ENCODE peak calls at places on chromosomes 3 and 15, in nine cellular contexts. One of them, this sample, is unnamed.

GRCh38 chr3:197424674-197425484 is 126.5 kb upstream of the DLG1 start:
- DNase-seq in cardiac muscle cell: no peak
- DNase-seq in T-helper 2 cell: no peak
- DNase-seq in ELR: no peak
- DNase-seq in HEK293T: no peak
- DNase-seq in coronary artery: no peak
- DNase-seq in mesendoderm: no peak
- DNase-seq in NCI-H1694: no peak
- DNase-seq in heart left ventricle: no peak
- DNase-seq in this sample: no peak

GRCh38 chr3:23761440-23761896 is 44.3 kb upstream of the UBE2E1 start:
- DNase-seq in cardiac muscle cell: peak
- DNase-seq in T-helper 2 cell: no peak
- DNase-seq in ELR: peak
- DNase-seq in HEK293T: peak
- DNase-seq in coronary artery: no peak
- DNase-seq in mesendoderm: peak
- DNase-seq in NCI-H1694: no peak
- DNase-seq in heart left ventricle: no peak
- DNase-seq in this sample: peak

GRCh38 chr3:150080058-150080730 is 109.5 kb upstream of the PFN2 start:
- DNase-seq in cardiac muscle cell: no peak
- DNase-seq in T-helper 2 cell: no peak
- DNase-seq in ELR: no peak
- DNase-seq in HEK293T: no peak
- DNase-seq in coronary artery: no peak
- DNase-seq in mesendoderm: no peak
- DNase-seq in NCI-H1694: no peak
- DNase-seq in heart left ventricle: no peak
- DNase-seq in this sample: no peak

GRCh38 chr3:45413172-45413765 is 24.9 kb downstream of the LARS2 start:
- DNase-seq in cardiac muscle cell: no peak
- DNase-seq in T-helper 2 cell: no peak
- DNase-seq in ELR: no peak
- DNase-seq in HEK293T: no peak
- DNase-seq in coronary artery: no peak
- DNase-seq in mesendoderm: no peak
- DNase-seq in NCI-H1694: no peak
- DNase-seq in heart left ventricle: no peak
- DNase-seq in this sample: no peak

GRCh38 chr3:123459867-123460266 is 11.0 kb upstream of the ADCY5 start:
- DNase-seq in cardiac muscle cell: no peak
- DNase-seq in T-helper 2 cell: no peak
- DNase-seq in ELR: no peak
- DNase-seq in HEK293T: no peak
- DNase-seq in coronary artery: no peak
- DNase-seq in mesendoderm: no peak
- DNase-seq in NCI-H1694: no peak
- DNase-seq in heart left ventricle: no peak
- DNase-seq in this sample: no peak

GRCh38 chr3:66265627-66266026 is 44.8 kb downstream of the SLC25A26 start:
- DNase-seq in cardiac muscle cell: no peak
- DNase-seq in T-helper 2 cell: no peak
- DNase-seq in ELR: no peak
- DNase-seq in HEK293T: no peak
- DNase-seq in coronary artery: no peak
- DNase-seq in mesendoderm: no peak
- DNase-seq in NCI-H1694: no peak
- DNase-seq in heart left ventricle: no peak
- DNase-seq in this sample: no peak

GRCh38 chr15:41561777-41562145 is 2.7 kb downstream of the TYRO3 start:
- DNase-seq in cardiac muscle cell: no peak
- DNase-seq in T-helper 2 cell: no peak
- DNase-seq in ELR: no peak
- DNase-seq in HEK293T: no peak
- DNase-seq in coronary artery: no peak
- DNase-seq in mesendoderm: peak
- DNase-seq in NCI-H1694: no peak
- DNase-seq in heart left ventricle: no peak
- DNase-seq in this sample: no peak

GRCh38 chr3:40574661-40575060 is 49.9 kb downstream of the ZNF621 start:
- DNase-seq in cardiac muscle cell: no peak
- DNase-seq in T-helper 2 cell: no peak
- DNase-seq in ELR: no peak
- DNase-seq in HEK293T: no peak
- DNase-seq in coronary artery: no peak
- DNase-seq in mesendoderm: no peak
- DNase-seq in NCI-H1694: no peak
- DNase-seq in heart left ventricle: no peak
- DNase-seq in this sample: no peak

GRCh38 chr3:158709666-158710083 is 22.6 kb downstream of the RARRES1 start:
- DNase-seq in cardiac muscle cell: no peak
- DNase-seq in T-helper 2 cell: no peak
- DNase-seq in ELR: peak
- DNase-seq in HEK293T: no peak
- DNase-seq in coronary artery: no peak
- DNase-seq in mesendoderm: peak
- DNase-seq in NCI-H1694: no peak
- DNase-seq in heart left ventricle: no peak
- DNase-seq in this sample: no peak

GRCh38 chr3:4493931-4494806 is 1.0 kb downstream of the ITPR1 start:
- DNase-seq in cardiac muscle cell: peak
- DNase-seq in T-helper 2 cell: no peak
- DNase-seq in ELR: peak
- DNase-seq in HEK293T: peak
- DNase-seq in coronary artery: no peak
- DNase-seq in mesendoderm: peak
- DNase-seq in NCI-H1694: no peak
- DNase-seq in heart left ventricle: peak
- DNase-seq in this sample: no peak

GRCh38 chr3:127787556-127787955 is 34.8 kb downstream of the MGLL start:
- DNase-seq in cardiac muscle cell: no peak
- DNase-seq in T-helper 2 cell: no peak
- DNase-seq in ELR: no peak
- DNase-seq in HEK293T: no peak
- DNase-seq in coronary artery: no peak
- DNase-seq in mesendoderm: no peak
- DNase-seq in NCI-H1694: no peak
- DNase-seq in heart left ventricle: no peak
- DNase-seq in this sample: no peak

GRCh38 chr3:139136459-139137190 is 91.9 kb upstream of the PRR23C start:
- DNase-seq in cardiac muscle cell: no peak
- DNase-seq in T-helper 2 cell: no peak
- DNase-seq in ELR: no peak
- DNase-seq in HEK293T: no peak
- DNase-seq in coronary artery: no peak
- DNase-seq in mesendoderm: no peak
- DNase-seq in NCI-H1694: no peak
- DNase-seq in heart left ventricle: no peak
- DNase-seq in this sample: no peak

GRCh38 chr3:54320376-54320775 is 198.0 kb downstream of the CACNA2D3 start:
- DNase-seq in cardiac muscle cell: no peak
- DNase-seq in T-helper 2 cell: no peak
- DNase-seq in ELR: no peak
- DNase-seq in HEK293T: no peak
- DNase-seq in coronary artery: no peak
- DNase-seq in mesendoderm: no peak
- DNase-seq in NCI-H1694: no peak
- DNase-seq in heart left ventricle: no peak
- DNase-seq in this sample: no peak

GRCh38 chr15:100775581-100776185 is 103.9 kb upstream of the ALDH1A3 start:
- DNase-seq in cardiac muscle cell: no peak
- DNase-seq in T-helper 2 cell: no peak
- DNase-seq in ELR: no peak
- DNase-seq in HEK293T: no peak
- DNase-seq in coronary artery: no peak
- DNase-seq in mesendoderm: no peak
- DNase-seq in NCI-H1694: no peak
- DNase-seq in heart left ventricle: no peak
- DNase-seq in this sample: no peak

GRCh38 chr15:75195766-75196241 is 5.9 kb upstream of the C15orf39 start:
- DNase-seq in cardiac muscle cell: peak
- DNase-seq in T-helper 2 cell: no peak
- DNase-seq in ELR: no peak
- DNase-seq in HEK293T: no peak
- DNase-seq in coronary artery: no peak
- DNase-seq in mesendoderm: no peak
- DNase-seq in NCI-H1694: no peak
- DNase-seq in heart left ventricle: peak
- DNase-seq in this sample: no peak

GRCh38 chr3:38545396-38545949 is 49.3 kb downstream of the EXOG start:
- DNase-seq in cardiac muscle cell: no peak
- DNase-seq in T-helper 2 cell: no peak
- DNase-seq in ELR: no peak
- DNase-seq in HEK293T: no peak
- DNase-seq in coronary artery: no peak
- DNase-seq in mesendoderm: no peak
- DNase-seq in NCI-H1694: no peak
- DNase-seq in heart left ventricle: no peak
- DNase-seq in this sample: no peak

GRCh38 chr3:139601191-139601961 is 61.8 kb upstream of the RBP1 start:
- DNase-seq in cardiac muscle cell: no peak
- DNase-seq in T-helper 2 cell: no peak
- DNase-seq in ELR: no peak
- DNase-seq in HEK293T: no peak
- DNase-seq in coronary artery: no peak
- DNase-seq in mesendoderm: no peak
- DNase-seq in NCI-H1694: peak
- DNase-seq in heart left ventricle: no peak
- DNase-seq in this sample: no peak

GRCh38 chr3:42660898-42661297 is 7.4 kb downstream of the ZBTB47 start:
- DNase-seq in cardiac muscle cell: no peak
- DNase-seq in T-helper 2 cell: no peak
- DNase-seq in ELR: peak
- DNase-seq in HEK293T: no peak
- DNase-seq in coronary artery: no peak
- DNase-seq in mesendoderm: peak
- DNase-seq in NCI-H1694: peak
- DNase-seq in heart left ventricle: no peak
- DNase-seq in this sample: peak

GRCh38 chr3:17724948-17725347 is 17.5 kb downstream of the TBC1D5 start:
- DNase-seq in cardiac muscle cell: no peak
- DNase-seq in T-helper 2 cell: no peak
- DNase-seq in ELR: no peak
- DNase-seq in HEK293T: no peak
- DNase-seq in coronary artery: no peak
- DNase-seq in mesendoderm: no peak
- DNase-seq in NCI-H1694: no peak
- DNase-seq in heart left ventricle: no peak
- DNase-seq in this sample: no peak

GRCh38 chr3:58332575-58333179 is at the start of gene PXK:
- DNase-seq in cardiac muscle cell: peak
- DNase-seq in T-helper 2 cell: peak
- DNase-seq in ELR: peak
- DNase-seq in HEK293T: peak
- DNase-seq in coronary artery: peak
- DNase-seq in mesendoderm: peak
- DNase-seq in NCI-H1694: no peak
- DNase-seq in heart left ventricle: peak
- DNase-seq in this sample: peak

GRCh38 chr15:101327147-101327740 is 32.2 kb upstream of the SNRPA1 start:
- DNase-seq in cardiac muscle cell: no peak
- DNase-seq in T-helper 2 cell: no peak
- DNase-seq in ELR: no peak
- DNase-seq in HEK293T: no peak
- DNase-seq in coronary artery: no peak
- DNase-seq in mesendoderm: no peak
- DNase-seq in NCI-H1694: no peak
- DNase-seq in heart left ventricle: no peak
- DNase-seq in this sample: no peak